ENCODE peak calls at places on chromosomes 4 and X, in five cellular contexts. B is HCT116, A is stomach, Y is suprapubic skin, Q is heart left ventricle. I is an unnamed sample.

GRCh38 chrX:30488092-30488491 is 89.5 kb downstream of the TASL start:
- DNase-seq in B (peak), A (no peak), Y (no peak), Q (no peak), I (no peak)

GRCh38 chr4:173301518-173302201 is 32.5 kb downstream of the HMGB2 start:
- DNase-seq in B (peak), A (no peak), Y (no peak), Q (no peak), I (peak)

GRCh38 chr4:79852305-79852730 is 220.7 kb downstream of the ANTXR2 start:
- DNase-seq in B (peak), A (no peak), Y (no peak), Q (peak), I (no peak)

GRCh38 chr4:26916195-26916594 is 55.6 kb downstream of the STIM2 start:
- DNase-seq in B (no peak), A (no peak), Y (no peak), Q (no peak), I (no peak)

GRCh38 chr4:164204434-164204833 is 549.5 kb upstream of the SMIM31 start:
- DNase-seq in B (peak), A (no peak), Y (no peak), Q (no peak), I (no peak)

GRCh38 chrX:140762061-140762460 is 52.5 kb downstream of the LINC00632 start:
- DNase-seq in B (no peak), A (peak), Y (no peak), Q (peak), I (peak)

GRCh38 chr4:103998752-103999151 is 279.0 kb upstream of the TACR3 start:
- DNase-seq in B (no peak), A (no peak), Y (no peak), Q (no peak), I (no peak)

GRCh38 chr4:174580597-174580996 is 58.3 kb upstream of the HPGD start:
- DNase-seq in B (no peak), A (no peak), Y (no peak), Q (no peak), I (peak)

GRCh38 chr4:150229538-150229937 is 151.3 kb downstream of the DCLK2 start:
- DNase-seq in B (no peak), A (no peak), Y (no peak), Q (no peak), I (no peak)

GRCh38 chr4:47551682-47552081 is 66.6 kb downstream of the ATP10D start:
- DNase-seq in B (no peak), A (no peak), Y (no peak), Q (no peak), I (no peak)

GRCh38 chr4:7752649-7753048 is 187.0 kb downstream of the AFAP1 start:
- DNase-seq in B (no peak), A (no peak), Y (no peak), Q (no peak), I (peak)

GRCh38 chr4:75823812-75824211 is 78.4 kb downstream of the PPEF2 start:
- DNase-seq in B (no peak), A (no peak), Y (no peak), Q (no peak), I (no peak)

DNA sequence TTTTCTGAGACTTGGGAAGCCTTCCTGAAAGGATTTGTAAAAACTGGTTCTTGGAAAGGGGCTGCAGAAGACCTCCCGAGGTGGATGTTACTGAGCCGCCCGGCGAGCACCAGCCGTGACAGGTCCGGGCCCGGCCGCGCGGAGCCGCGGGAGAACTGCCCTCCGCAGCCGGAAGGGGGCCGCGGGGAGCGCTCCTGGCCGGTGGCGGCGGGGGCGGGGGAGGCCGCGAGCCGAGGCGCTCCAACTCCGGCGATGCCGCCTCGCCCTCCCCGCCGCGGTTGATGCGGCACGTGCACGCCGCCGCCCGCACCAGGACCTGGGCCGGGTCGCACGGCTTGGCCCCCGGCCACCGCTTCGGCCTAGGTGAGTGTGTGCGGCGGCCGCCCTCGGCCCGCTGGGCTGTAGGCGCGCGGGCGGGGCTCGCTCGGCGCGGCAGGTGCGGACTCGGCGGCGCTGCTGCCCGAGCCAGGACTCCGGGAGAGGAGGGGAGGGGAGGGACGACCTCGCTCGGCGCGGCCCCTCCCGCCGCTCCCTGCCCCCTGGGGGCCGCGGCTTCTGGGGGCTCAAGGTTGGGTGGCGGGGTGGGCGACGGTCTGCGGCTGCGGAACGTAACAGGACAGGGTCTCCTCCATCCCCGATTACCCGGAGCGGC is 1.7 kb downstream of the SPRY1 start:
- DNase-seq in B (peak), A (peak), Y (no peak), Q (peak), I (peak)
- TF ChIP-seq POLR2A in B (no peak), A (no peak), Y (no peak), Q (no peak), I (peak)

GRCh38 chr4:154551872-154552686 is 1.9 kb upstream of the PLRG1 start:
- DNase-seq in B (peak), A (peak), Y (peak), Q (peak), I (peak)

GRCh38 chr4:154545689-154546088 is 4.5 kb downstream of the PLRG1 start:
- DNase-seq in B (no peak), A (no peak), Y (no peak), Q (no peak), I (no peak)

GRCh38 chr4:154549894-154550790 is at the start of gene PLRG1:
- DNase-seq in B (peak), A (peak), Y (peak), Q (peak), I (peak)
- TF ChIP-seq POLR2A in B (peak), A (peak), Y (no peak), Q (no peak), I (peak)

GRCh38 chr4:126513596-126513995 is 1119.2 kb upstream of the INTU start:
- DNase-seq in B (no peak), A (no peak), Y (no peak), Q (no peak), I (no peak)
- TF ChIP-seq POLR2A in B (no peak), A (no peak), Y (no peak), Q (no peak), I (no peak)

GRCh38 chr4:115090483-115091075 is 22.8 kb downstream of the NDST4 start:
- DNase-seq in B (peak), A (no peak), Y (no peak), Q (no peak), I (peak)
- TF ChIP-seq POLR2A in B (no peak), A (no peak), Y (no peak), Q (no peak), I (no peak)